ENCODE peak calls at places on chromosomes 16 and 17, in nine cellular contexts. One of them, this sample, is unnamed.
A peak's percentile ranks its signal among the peaks of the same experiment; 100 is the strongest.

GRCh38 chr16:80924372-80924978 is 82.2 kb downstream of the CMC2 start:
- DNase-seq in GM23338: peak; percentile 90
- DNase-seq in suprapubic skin: no peak
- DNase-seq in spleen: no peak
- DNase-seq in endothelial cell of umbilical vein: peak; percentile 80
- DNase-seq in stomach: peak; percentile 80
- DNase-seq in K562: peak; percentile 56
- DNase-seq in HL-60: no peak
- DNase-seq in breast epithelium: no peak
- DNase-seq in this sample: peak; percentile 58

GRCh38 chr17:5825717-5826330 is 241.5 kb upstream of the NLRP1 start:
- DNase-seq in GM23338: no peak
- DNase-seq in suprapubic skin: no peak
- DNase-seq in spleen: no peak
- DNase-seq in endothelial cell of umbilical vein: peak; percentile 86
- DNase-seq in stomach: no peak
- DNase-seq in K562: no peak
- DNase-seq in HL-60: no peak
- DNase-seq in breast epithelium: no peak
- DNase-seq in this sample: no peak

GRCh38 chr17:33334703-33335102 is 41.6 kb upstream of the ASIC2 start:
- DNase-seq in GM23338: no peak
- DNase-seq in suprapubic skin: no peak
- DNase-seq in spleen: no peak
- DNase-seq in endothelial cell of umbilical vein: no peak
- DNase-seq in stomach: no peak
- DNase-seq in K562: no peak
- DNase-seq in HL-60: no peak
- DNase-seq in breast epithelium: no peak
- DNase-seq in this sample: no peak

GRCh38 chr16:23786964-23787571 is 32.2 kb downstream of the CHP2 start:
- DNase-seq in GM23338: peak; percentile 81
- DNase-seq in suprapubic skin: no peak
- DNase-seq in spleen: no peak
- DNase-seq in endothelial cell of umbilical vein: no peak
- DNase-seq in stomach: no peak
- DNase-seq in K562: no peak
- DNase-seq in HL-60: no peak
- DNase-seq in breast epithelium: no peak
- DNase-seq in this sample: no peak

GRCh38 chr17:60926466-60927183 is 249.0 kb downstream of the BCAS3 start:
- DNase-seq in GM23338: no peak
- DNase-seq in suprapubic skin: no peak
- DNase-seq in spleen: no peak
- DNase-seq in endothelial cell of umbilical vein: peak; percentile 51
- DNase-seq in stomach: no peak
- DNase-seq in K562: no peak
- DNase-seq in HL-60: no peak
- DNase-seq in breast epithelium: no peak
- DNase-seq in this sample: no peak

GRCh38 chr17:17818088-17818526 is 18.7 kb downstream of the SREBF1 start:
- DNase-seq in GM23338: peak; percentile 70
- DNase-seq in suprapubic skin: no peak
- DNase-seq in spleen: no peak
- DNase-seq in endothelial cell of umbilical vein: no peak
- DNase-seq in stomach: no peak
- DNase-seq in K562: peak; percentile 65
- DNase-seq in HL-60: no peak
- DNase-seq in breast epithelium: no peak
- DNase-seq in this sample: no peak

GRCh38 chr16:51276335-51276734 is 125.3 kb upstream of the SALL1 start:
- DNase-seq in GM23338: no peak
- DNase-seq in suprapubic skin: no peak
- DNase-seq in spleen: no peak
- DNase-seq in endothelial cell of umbilical vein: no peak
- DNase-seq in stomach: no peak
- DNase-seq in K562: no peak
- DNase-seq in HL-60: no peak
- DNase-seq in breast epithelium: no peak
- DNase-seq in this sample: no peak

GRCh38 chr16:20847577-20847976 is 41.2 kb downstream of the REXO5 start:
- DNase-seq in GM23338: no peak
- DNase-seq in suprapubic skin: no peak
- DNase-seq in spleen: no peak
- DNase-seq in endothelial cell of umbilical vein: no peak
- DNase-seq in stomach: no peak
- DNase-seq in K562: no peak
- DNase-seq in HL-60: no peak
- DNase-seq in breast epithelium: no peak
- DNase-seq in this sample: no peak

GRCh38 chr17:15652960-15653359 is 31.2 kb downstream of the TRIM16 start:
- DNase-seq in GM23338: no peak
- DNase-seq in suprapubic skin: no peak
- DNase-seq in spleen: no peak
- DNase-seq in endothelial cell of umbilical vein: no peak
- DNase-seq in stomach: no peak
- DNase-seq in K562: no peak
- DNase-seq in HL-60: no peak
- DNase-seq in breast epithelium: no peak
- DNase-seq in this sample: no peak

GRCh38 chr17:5919104-5919503 is 151.1 kb upstream of the WSCD1 start:
- DNase-seq in GM23338: peak; percentile 74
- DNase-seq in suprapubic skin: no peak
- DNase-seq in spleen: peak; percentile 0
- DNase-seq in endothelial cell of umbilical vein: no peak
- DNase-seq in stomach: no peak
- DNase-seq in K562: no peak
- DNase-seq in HL-60: no peak
- DNase-seq in breast epithelium: no peak
- DNase-seq in this sample: no peak

GRCh38 chr16:11145173-11145820 is 110.7 kb downstream of the SOCS1 start:
- DNase-seq in GM23338: no peak
- DNase-seq in suprapubic skin: no peak
- DNase-seq in spleen: no peak
- DNase-seq in endothelial cell of umbilical vein: no peak
- DNase-seq in stomach: no peak
- DNase-seq in K562: no peak
- DNase-seq in HL-60: no peak
- DNase-seq in breast epithelium: no peak
- DNase-seq in this sample: no peak

DNA sequence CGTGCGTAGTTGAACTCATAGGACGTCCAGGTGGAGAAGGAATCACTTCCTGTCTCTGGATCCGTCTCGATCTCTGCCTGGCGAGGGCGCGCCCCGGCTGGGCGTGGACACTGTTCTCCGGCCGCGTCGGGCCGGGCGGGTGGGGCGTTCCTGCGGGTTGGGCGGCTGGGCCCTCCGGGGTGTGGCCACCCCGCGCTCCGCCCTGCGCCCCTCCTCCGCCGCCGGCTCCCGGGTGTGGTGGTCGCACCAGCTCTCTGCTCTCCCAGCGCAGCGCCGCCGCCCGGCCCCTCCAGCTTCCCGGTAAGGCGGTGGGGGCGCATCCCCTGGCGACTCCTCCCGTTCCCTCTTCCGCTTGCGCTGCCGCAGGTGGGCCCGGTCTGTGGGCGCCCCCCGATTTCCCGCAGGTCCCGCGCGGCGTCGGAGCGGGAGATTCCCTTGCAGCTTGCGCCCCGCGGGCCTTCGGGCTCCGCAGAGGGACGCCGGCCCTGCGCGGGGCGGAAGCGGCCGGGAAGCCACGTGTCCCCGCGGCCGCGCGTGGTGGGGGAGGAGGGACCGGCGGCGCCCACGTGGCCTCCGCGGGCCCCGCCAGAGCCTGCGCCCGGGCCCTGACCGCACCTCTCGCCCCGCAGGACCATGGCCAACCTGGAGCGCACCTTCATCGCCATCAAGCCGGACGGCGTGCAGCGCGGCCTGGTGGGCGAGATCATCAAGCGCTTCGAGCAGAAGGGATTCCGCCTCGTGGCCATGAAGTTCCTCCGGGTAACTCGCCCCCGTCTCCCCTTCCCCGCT is at the start of gene NME2:
- DNase-seq in GM23338: peak; percentile 93
- DNase-seq in suprapubic skin: peak; percentile 90
- DNase-seq in spleen: peak; percentile 95
- DNase-seq in endothelial cell of umbilical vein: peak; percentile 79
- DNase-seq in stomach: peak; percentile 92
- DNase-seq in K562: peak; percentile 96
- DNase-seq in HL-60: peak; percentile 78
- DNase-seq in breast epithelium: peak; percentile 84
- DNase-seq in this sample: peak; percentile 95
- TF ChIP-seq CTCF in GM23338: peak; percentile 28
- TF ChIP-seq CTCF in suprapubic skin: no peak
- TF ChIP-seq CTCF in spleen: no peak
- TF ChIP-seq CTCF in endothelial cell of umbilical vein: no peak
- TF ChIP-seq CTCF in stomach: no peak
- TF ChIP-seq CTCF in K562: no peak
- TF ChIP-seq CTCF in HL-60: no peak
- TF ChIP-seq CTCF in breast epithelium: no peak
- TF ChIP-seq CTCF in this sample: no peak

DNA sequence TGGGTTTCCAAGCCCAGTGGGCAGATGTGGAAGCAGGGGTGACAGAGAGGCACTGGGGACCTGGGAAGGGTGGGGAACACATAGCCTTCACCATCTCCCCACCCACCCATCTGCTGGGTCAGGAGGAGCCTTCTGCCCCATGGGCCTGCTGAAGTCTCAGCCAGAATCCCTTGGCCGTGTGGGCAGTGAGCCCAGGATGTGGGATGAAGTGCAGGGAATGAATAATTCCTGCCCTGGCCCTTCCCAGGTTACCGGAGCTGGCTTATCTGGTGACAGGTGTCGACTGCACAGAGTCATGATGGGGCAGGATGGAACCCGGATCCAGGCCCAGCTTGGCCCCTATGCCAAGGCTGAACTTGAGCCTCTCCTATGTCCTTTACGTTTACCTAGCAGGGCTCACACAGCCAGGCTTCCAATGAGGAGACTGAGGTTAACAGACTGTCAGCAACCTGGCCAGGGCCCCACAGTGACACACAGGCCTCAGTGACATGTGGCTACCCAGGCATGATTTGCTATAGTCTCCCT is 17.5 kb downstream of the ATP2A3 start:
- DNase-seq in GM23338: no peak
- DNase-seq in suprapubic skin: no peak
- DNase-seq in spleen: no peak
- DNase-seq in endothelial cell of umbilical vein: no peak
- DNase-seq in stomach: no peak
- DNase-seq in K562: no peak
- DNase-seq in HL-60: no peak
- DNase-seq in breast epithelium: no peak
- DNase-seq in this sample: no peak
- TF ChIP-seq POLR2AphosphoS5 in GM23338: no peak
- TF ChIP-seq POLR2AphosphoS5 in suprapubic skin: no peak
- TF ChIP-seq POLR2AphosphoS5 in spleen: no peak
- TF ChIP-seq POLR2AphosphoS5 in endothelial cell of umbilical vein: no peak
- TF ChIP-seq POLR2AphosphoS5 in stomach: no peak
- TF ChIP-seq POLR2AphosphoS5 in K562: no peak
- TF ChIP-seq POLR2AphosphoS5 in HL-60: no peak
- TF ChIP-seq POLR2AphosphoS5 in breast epithelium: no peak
- TF ChIP-seq POLR2AphosphoS5 in this sample: no peak

DNA sequence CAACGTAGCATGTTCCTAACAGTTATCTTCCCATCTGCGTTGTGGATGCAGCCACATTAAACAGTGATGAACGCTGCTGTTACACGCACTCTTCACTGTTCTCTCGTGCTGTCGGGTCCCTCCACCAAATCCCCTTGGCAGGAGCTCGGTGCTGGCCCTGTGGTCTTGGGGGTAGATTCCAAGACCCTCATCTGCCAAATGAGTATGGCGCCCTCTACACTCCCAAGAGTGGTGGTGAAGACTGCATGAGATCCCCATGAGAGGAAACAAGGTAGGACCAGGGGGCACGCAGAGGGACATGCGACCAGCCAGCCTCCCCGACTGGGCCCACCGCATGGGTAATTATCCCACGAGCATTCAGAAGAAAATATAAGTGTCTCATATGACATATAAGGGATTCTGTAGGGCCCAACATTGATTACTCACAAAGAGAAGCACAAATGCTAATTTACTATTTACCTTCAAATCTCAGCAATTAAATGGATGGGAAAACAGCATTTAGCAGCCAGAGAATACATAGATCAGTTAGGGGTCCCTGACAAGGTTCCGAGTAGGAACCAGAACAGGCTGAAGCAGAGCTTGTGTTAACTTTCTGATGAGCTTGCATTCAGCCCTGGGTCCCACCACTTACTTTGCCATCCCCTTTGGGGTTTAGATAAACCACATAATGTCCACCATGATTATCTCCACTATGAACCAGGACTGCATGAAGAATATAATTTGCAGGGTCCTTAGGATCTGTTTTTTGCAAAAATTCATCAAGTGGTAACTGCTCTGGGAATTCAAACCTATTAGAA is 23.8 kb downstream of the LITAFD start:
- DNase-seq in GM23338: peak; percentile 80
- DNase-seq in suprapubic skin: no peak
- DNase-seq in spleen: no peak
- DNase-seq in endothelial cell of umbilical vein: no peak
- DNase-seq in stomach: no peak
- DNase-seq in K562: peak; percentile 44
- DNase-seq in HL-60: no peak
- DNase-seq in breast epithelium: no peak
- DNase-seq in this sample: no peak
- TF ChIP-seq CTCF in GM23338: peak; percentile 75
- TF ChIP-seq CTCF in suprapubic skin: no peak
- TF ChIP-seq CTCF in spleen: no peak
- TF ChIP-seq CTCF in endothelial cell of umbilical vein: peak; percentile 19
- TF ChIP-seq CTCF in stomach: no peak
- TF ChIP-seq CTCF in K562: peak; percentile 31
- TF ChIP-seq CTCF in HL-60: no peak
- TF ChIP-seq CTCF in breast epithelium: no peak
- TF ChIP-seq CTCF in this sample: no peak

GRCh38 chr17:8148560-8148959 is 3.6 kb downstream of the PER1 start:
- DNase-seq in GM23338: no peak
- DNase-seq in suprapubic skin: no peak
- DNase-seq in spleen: no peak
- DNase-seq in endothelial cell of umbilical vein: no peak
- DNase-seq in stomach: no peak
- DNase-seq in K562: no peak
- DNase-seq in HL-60: no peak
- DNase-seq in breast epithelium: no peak
- DNase-seq in this sample: no peak

GRCh38 chr17:8147141-8147804 is 4.9 kb downstream of the PER1 start:
- DNase-seq in GM23338: no peak
- DNase-seq in suprapubic skin: peak; percentile 73
- DNase-seq in spleen: no peak
- DNase-seq in endothelial cell of umbilical vein: no peak
- DNase-seq in stomach: no peak
- DNase-seq in K562: no peak
- DNase-seq in HL-60: no peak
- DNase-seq in breast epithelium: no peak
- DNase-seq in this sample: no peak

GRCh38 chr17:8149419-8150193 is 2.6 kb downstream of the PER1 start:
- DNase-seq in GM23338: no peak
- DNase-seq in suprapubic skin: no peak
- DNase-seq in spleen: no peak
- DNase-seq in endothelial cell of umbilical vein: no peak
- DNase-seq in stomach: no peak
- DNase-seq in K562: no peak
- DNase-seq in HL-60: no peak
- DNase-seq in breast epithelium: no peak
- DNase-seq in this sample: no peak

GRCh38 chr17:8146381-8147140 is 5.6 kb downstream of the PER1 start:
- DNase-seq in GM23338: no peak
- DNase-seq in suprapubic skin: peak; percentile 67
- DNase-seq in spleen: no peak
- DNase-seq in endothelial cell of umbilical vein: no peak
- DNase-seq in stomach: no peak
- DNase-seq in K562: no peak
- DNase-seq in HL-60: no peak
- DNase-seq in breast epithelium: no peak
- DNase-seq in this sample: no peak

GRCh38 chr17:8147805-8148404 is 4.3 kb downstream of the PER1 start:
- DNase-seq in GM23338: no peak
- DNase-seq in suprapubic skin: no peak
- DNase-seq in spleen: no peak
- DNase-seq in endothelial cell of umbilical vein: no peak
- DNase-seq in stomach: no peak
- DNase-seq in K562: no peak
- DNase-seq in HL-60: no peak
- DNase-seq in breast epithelium: no peak
- DNase-seq in this sample: no peak
- TF ChIP-seq POLR2AphosphoS5 in GM23338: no peak
- TF ChIP-seq POLR2AphosphoS5 in suprapubic skin: no peak
- TF ChIP-seq POLR2AphosphoS5 in spleen: peak; percentile 43
- TF ChIP-seq POLR2AphosphoS5 in endothelial cell of umbilical vein: no peak
- TF ChIP-seq POLR2AphosphoS5 in stomach: no peak
- TF ChIP-seq POLR2AphosphoS5 in K562: no peak
- TF ChIP-seq POLR2AphosphoS5 in HL-60: no peak
- TF ChIP-seq POLR2AphosphoS5 in breast epithelium: no peak
- TF ChIP-seq POLR2AphosphoS5 in this sample: no peak

This sample was measured in transverse colon.